ENCODE peak calls at places on chromosomes 13 and 19, in four cellular contexts. J is fibroblast of villous mesenchyme; F is CD8-positive, alpha-beta T cell; L is CD4-positive, alpha-beta memory T cell. P is an unnamed sample.

GRCh38 chr19:29578349-29578748 is 27.7 kb upstream of the POP4 start:
- DNase-seq in J (no peak), L (no peak), F (no peak), P (no peak)

GRCh38 chr19:5036733-5037681 is 68.1 kb downstream of the KDM4B start:
- DNase-seq in F (no peak), L (no peak), J (peak; percentile 51), P (peak; percentile 30)

GRCh38 chr13:26967119-26968038 is 204.2 kb downstream of the USP12 start:
- DNase-seq in L (no peak), F (no peak), J (peak; percentile 88), P (no peak)

GRCh38 chr19:52665529-52665928 is 27.4 kb upstream of the ZNF83 start:
- DNase-seq in J (peak; percentile 29), F (no peak), L (no peak), P (peak; percentile 78)

GRCh38 chr19:10751109-10751972 is 33.5 kb downstream of the DNM2 start:
- DNase-seq in L (no peak), J (no peak), F (no peak), P (peak; percentile 69)

GRCh38 chr19:48926909-48927308 is 6.6 kb upstream of the DHDH start:
- DNase-seq in J (peak; percentile 96), F (no peak), L (no peak), P (peak; percentile 99)

GRCh38 chr13:91406619-91407018 is 8.2 kb downstream of the GPC5 start:
- DNase-seq in F (no peak), J (peak; percentile 35), L (peak; percentile 23), P (peak; percentile 36)

GRCh38 chr13:71621152-71622124 is 245.6 kb downstream of the DACH1 start:
- DNase-seq in J (no peak), F (no peak), L (no peak), P (no peak)

GRCh38 chr19:14004619-14005380 is 1.3 kb downstream of the RFX1 start:
- DNase-seq in J (peak; percentile 21), F (no peak), L (peak; percentile 11), P (no peak)

GRCh38 chr19:43503501-43504425 is 783 bp downstream of the PHLDB3 start:
- DNase-seq in L (peak; percentile 96), J (peak; percentile 90), F (peak; percentile 99), P (peak; percentile 77)

GRCh38 chr19:16293133-16294085 is 31.2 kb upstream of the KLF2 start:
- DNase-seq in F (no peak), J (peak; percentile 100), L (no peak), P (peak; percentile 20)

GRCh38 chr19:42032428-42032827 is 37.6 kb downstream of the GRIK5 start:
- DNase-seq in F (no peak), L (no peak), J (no peak), P (no peak)

GRCh38 chr13:53004605-53005004 is 24.0 kb upstream of the OLFM4 start:
- DNase-seq in J (no peak), L (no peak), F (no peak), P (no peak)

GRCh38 chr19:9857076-9857721 is 22.1 kb downstream of the PIN1 start:
- DNase-seq in L (no peak), F (no peak), J (no peak), P (no peak)

GRCh38 chr13:33072282-33072681 is 56.1 kb downstream of the KL start:
- DNase-seq in L (no peak), J (no peak), F (no peak), P (no peak)

GRCh38 chr19:54421169-54421516 is 5.9 kb downstream of the TTYH1 start:
- DNase-seq in F (no peak), L (no peak), J (no peak), P (no peak)

GRCh38 chr19:46378268-46378667 is 31.4 kb downstream of the PPP5C start:
- DNase-seq in F (no peak), J (peak; percentile 85), L (no peak), P (peak; percentile 14)

GRCh38 chr13:106569233-106570095 is 1.5 kb upstream of the ARGLU1 start:
- DNase-seq in J (no peak), L (no peak), F (no peak), P (peak; percentile 59)

GRCh38 chr19:47663911-47664771 is 49.1 kb upstream of the EHD2 start:
- DNase-seq in L (no peak), F (no peak), J (peak; percentile 100), P (peak; percentile 90)

GRCh38 chr13:113655358-113656014 is 2.5 kb downstream of the ATP4B start:
- DNase-seq in J (no peak), L (no peak), F (no peak), P (no peak)

GRCh38 chr13:75458696-75459422 is 23.1 kb downstream of the TBC1D4 start:
- DNase-seq in J (no peak), F (no peak), L (no peak), P (no peak)

GRCh38 chr13:73399347-73400216 is 340.8 kb downstream of the KLF5 start:
- DNase-seq in F (no peak), J (no peak), L (no peak), P (peak; percentile 86)

DNA sequence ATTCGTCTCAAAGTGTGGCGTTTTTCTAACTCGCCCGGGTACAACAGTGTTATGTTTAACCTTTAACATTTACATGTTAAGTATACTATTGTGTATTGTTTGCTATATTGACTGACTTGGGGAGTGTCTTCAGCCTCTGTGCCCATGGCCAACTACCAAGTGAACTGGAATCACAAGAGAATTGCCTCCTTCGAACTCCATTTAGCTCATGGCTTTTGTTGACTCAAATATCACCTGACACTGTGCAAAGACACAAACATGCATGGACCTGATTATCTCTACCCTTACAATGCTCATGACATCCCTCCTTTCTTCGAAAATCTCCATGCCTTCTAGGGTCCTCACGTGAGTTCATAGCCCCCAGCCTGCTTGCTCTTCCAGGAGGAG is 737 bp downstream of the ZNF814 start:
- DNase-seq in L (no peak), J (no peak), F (no peak), P (peak; percentile 54)
- H3K4me3 ChIP-seq in L (peak overlapping the region; percentile 77), J (peak overlapping the region; percentile 66), F (peak overlapping the region; percentile 73), P (peak overlapping the region; percentile 83)

GRCh38 chr13:51097353-51098043 is 13.6 kb downstream of the C13orf42 start:
- DNase-seq in J (no peak), L (no peak), F (no peak), P (no peak)

GRCh38 chr13:51096131-51096530 is 14.9 kb downstream of the C13orf42 start:
- DNase-seq in J (no peak), L (no peak), F (no peak), P (no peak)

GRCh38 chr13:51091839-51092238 is 19.2 kb downstream of the C13orf42 start:
- DNase-seq in L (no peak), J (no peak), F (no peak), P (no peak)

GRCh38 chr13:51093574-51093973 is 17.5 kb downstream of the C13orf42 start:
- DNase-seq in J (no peak), L (no peak), F (no peak), P (peak; percentile 55)
- H3K4me3 ChIP-seq in J (no peak overlapping the region), L (no peak overlapping the region), F (no peak overlapping the region), P (no peak overlapping the region)

GRCh38 chr19:12884202-12884601 is 2.8 kb downstream of the KLF1 start:
- DNase-seq in F (no peak), J (no peak), L (no peak), P (no peak)

GRCh38 chr19:12886943-12887747 is at the start of gene KLF1:
- DNase-seq in L (no peak), F (no peak), J (no peak), P (no peak)

GRCh38 chr19:12884627-12884925 is 2.4 kb downstream of the KLF1 start:
- DNase-seq in J (no peak), L (no peak), F (no peak), P (no peak)

GRCh38 chr19:12885749-12886706 is 973 bp downstream of the KLF1 start:
- DNase-seq in L (no peak), J (no peak), F (no peak), P (no peak)

DNA sequence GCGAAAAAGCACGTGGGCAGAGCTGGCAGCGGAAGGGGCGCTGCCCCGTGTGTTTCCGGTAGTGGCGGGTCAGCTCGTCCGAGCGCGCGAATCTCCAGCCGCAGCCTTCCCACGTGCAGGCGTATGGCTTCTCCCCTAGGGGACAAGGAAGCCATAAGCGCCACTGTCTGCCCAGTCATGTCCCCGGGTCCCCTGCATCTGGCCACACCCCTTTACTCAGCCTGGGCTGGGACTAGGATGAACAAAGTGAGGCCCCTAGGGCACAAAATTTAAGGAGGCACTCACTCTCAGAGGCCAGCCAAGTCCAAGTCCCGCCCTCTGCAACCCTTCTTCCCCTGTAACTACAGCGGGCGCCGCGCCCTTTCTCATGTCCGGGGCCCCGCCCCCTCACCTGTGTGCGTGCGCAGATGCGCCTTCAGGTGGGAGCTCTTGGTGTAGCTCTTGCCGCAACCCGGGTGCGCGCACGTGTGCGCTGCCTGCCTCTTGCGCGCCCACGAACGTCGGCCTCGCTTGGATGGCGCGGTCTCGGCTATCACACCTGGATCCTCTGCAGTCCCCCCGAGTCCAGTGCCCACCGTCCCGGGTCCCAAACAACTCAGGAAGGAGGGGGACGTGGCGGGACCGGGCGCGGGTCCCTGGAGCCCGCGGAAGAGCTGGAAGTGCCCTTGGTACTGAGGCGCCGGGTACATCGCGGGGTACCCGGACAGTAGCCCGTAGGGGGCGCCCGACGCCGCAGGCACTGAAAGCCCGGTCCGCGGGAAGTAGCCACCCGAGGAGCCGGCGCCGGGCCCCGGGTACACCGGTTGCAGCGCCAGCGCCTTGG is 1.9 kb downstream of the KLF1 start:
- DNase-seq in F (peak; percentile 83), J (peak; percentile 45), L (peak; percentile 84), P (peak; percentile 72)
- H3K4me3 ChIP-seq in F (peak overlapping the region; percentile 90), J (no peak overlapping the region), L (no peak overlapping the region), P (peak overlapping the region; percentile 1)

DNA sequence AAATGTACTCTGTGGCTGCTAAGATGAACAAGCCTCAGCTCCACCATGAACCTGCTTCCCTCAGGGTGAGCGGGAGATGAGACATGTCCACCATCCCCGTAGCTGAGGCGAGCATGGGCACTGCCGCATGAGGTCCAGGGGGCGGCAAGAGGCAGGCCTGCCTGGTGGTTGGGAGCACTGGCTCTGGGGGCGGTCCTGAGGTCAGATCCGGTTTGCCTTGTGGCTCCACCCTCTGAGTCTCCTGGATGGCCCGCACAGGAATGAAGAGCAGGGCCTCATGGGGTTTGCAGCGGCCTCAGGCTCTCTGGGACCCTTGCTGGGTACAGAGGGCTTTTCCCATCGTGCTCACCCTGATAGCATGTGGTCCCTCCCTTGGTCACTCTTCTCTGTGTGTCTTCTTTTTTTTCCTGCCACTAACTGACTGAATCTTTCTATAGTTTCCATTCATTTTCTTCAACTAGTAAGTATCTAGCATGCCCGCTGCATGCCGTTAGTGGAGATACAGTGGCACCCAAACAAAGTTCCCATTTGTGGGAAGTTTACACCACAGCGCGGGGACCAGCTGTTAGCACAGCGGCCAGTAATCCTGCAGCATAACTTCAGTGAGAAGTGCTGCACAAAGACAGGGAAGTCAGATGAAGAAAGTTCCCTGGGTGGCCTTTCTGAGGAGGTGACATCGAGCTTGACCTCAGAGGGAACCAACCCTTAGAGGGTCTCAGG is 37.3 kb downstream of the CAPN12 start:
- DNase-seq in L (no peak), F (no peak), J (no peak), P (no peak)
- H3K4me3 ChIP-seq in L (no peak overlapping the region), F (no peak overlapping the region), J (no peak overlapping the region), P (no peak overlapping the region)

P was measured in bronchial epithelial cell.